ENCODE peak calls at places on chromosome 10, in four cellular contexts. H, F, Z and T are unnamed samples.

GRCh38 chr10:78025685-78026364 is 3.5 kb downstream of the POLR3A start:
- DNase-seq in H (peak), F (no peak), Z (no peak), T (no peak)

GRCh38 chr10:76624470-76624869 is 1013.1 kb downstream of the KCNMA1 start:
- DNase-seq in H (no peak), F (no peak), Z (no peak), T (no peak)

GRCh38 chr10:17622061-17622460 is 4.9 kb upstream of the HACD1 start:
- DNase-seq in H (peak), F (no peak), Z (no peak), T (no peak)

GRCh38 chr10:100749059-100749308 is 3.6 kb downstream of the PAX2 start:
- DNase-seq in H (no peak), F (no peak), Z (peak), T (no peak)

GRCh38 chr10:86155034-86155656 is 211.4 kb downstream of the GRID1 start:
- DNase-seq in H (no peak), F (no peak), Z (no peak), T (no peak)

GRCh38 chr10:30463944-30464451 is 30.0 kb downstream of the MAP3K8 start:
- DNase-seq in H (peak), F (no peak), Z (no peak), T (peak)

GRCh38 chr10:124665980-124666379 is 78.2 kb downstream of the FAM53B start:
- DNase-seq in H (no peak), F (no peak), Z (no peak), T (peak)

GRCh38 chr10:51230828-51231227 is 156.5 kb downstream of the PRKG1 start:
- DNase-seq in H (no peak), F (no peak), Z (no peak), T (no peak)

GRCh38 chr10:1464866-1465265 is 272.5 kb downstream of the ADARB2 start:
- DNase-seq in H (no peak), F (no peak), Z (no peak), T (no peak)

GRCh38 chr10:38094158-38094922 is at the start of gene ZNF37A:
- DNase-seq in H (peak), F (peak), Z (peak), T (peak)

GRCh38 chr10:78475501-78475900 is 441.8 kb downstream of the RPS24 start:
- DNase-seq in H (peak), F (no peak), Z (no peak), T (no peak)

GRCh38 chr10:6871128-6871527 is 291.1 kb upstream of the PRKCQ start:
- DNase-seq in H (no peak), F (no peak), Z (no peak), T (no peak)

GRCh38 chr10:72009062-72009429 is 44.9 kb downstream of the CHST3 start:
- DNase-seq in H (no peak), F (no peak), Z (no peak), T (peak)

GRCh38 chr10:32943395-32943794 is 14.6 kb downstream of the ITGB1 start:
- DNase-seq in H (no peak), F (no peak), Z (no peak), T (no peak)
- H3K4me3 ChIP-seq in H (no peak), F (no peak), Z (no peak), T (no peak)

DNA sequence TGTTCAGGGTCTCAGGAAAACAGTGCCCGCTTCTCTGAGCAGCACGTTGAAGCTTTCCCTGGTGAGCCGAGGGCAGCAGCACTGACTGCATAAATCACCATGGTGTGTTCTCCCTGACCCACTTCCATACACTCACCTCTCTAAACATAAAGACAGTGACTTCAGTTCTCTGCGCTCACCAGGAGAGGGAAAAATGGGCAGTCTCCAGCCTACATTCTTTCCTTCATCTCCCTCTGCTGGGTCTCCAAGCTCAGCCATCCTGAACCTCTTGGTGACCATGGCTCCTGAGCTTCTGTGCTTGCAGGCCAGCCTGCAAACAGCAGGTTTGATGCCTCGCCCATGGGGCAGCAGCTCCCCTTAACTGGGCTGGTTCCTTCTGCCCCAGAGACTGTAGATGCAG is 236.6 kb upstream of the ZNF32 start:
- DNase-seq in H (no peak), F (peak), Z (no peak), T (no peak)
- H4K8ac ChIP-seq in H (peak), F (no peak), Z (no peak), T (no peak)

DNA sequence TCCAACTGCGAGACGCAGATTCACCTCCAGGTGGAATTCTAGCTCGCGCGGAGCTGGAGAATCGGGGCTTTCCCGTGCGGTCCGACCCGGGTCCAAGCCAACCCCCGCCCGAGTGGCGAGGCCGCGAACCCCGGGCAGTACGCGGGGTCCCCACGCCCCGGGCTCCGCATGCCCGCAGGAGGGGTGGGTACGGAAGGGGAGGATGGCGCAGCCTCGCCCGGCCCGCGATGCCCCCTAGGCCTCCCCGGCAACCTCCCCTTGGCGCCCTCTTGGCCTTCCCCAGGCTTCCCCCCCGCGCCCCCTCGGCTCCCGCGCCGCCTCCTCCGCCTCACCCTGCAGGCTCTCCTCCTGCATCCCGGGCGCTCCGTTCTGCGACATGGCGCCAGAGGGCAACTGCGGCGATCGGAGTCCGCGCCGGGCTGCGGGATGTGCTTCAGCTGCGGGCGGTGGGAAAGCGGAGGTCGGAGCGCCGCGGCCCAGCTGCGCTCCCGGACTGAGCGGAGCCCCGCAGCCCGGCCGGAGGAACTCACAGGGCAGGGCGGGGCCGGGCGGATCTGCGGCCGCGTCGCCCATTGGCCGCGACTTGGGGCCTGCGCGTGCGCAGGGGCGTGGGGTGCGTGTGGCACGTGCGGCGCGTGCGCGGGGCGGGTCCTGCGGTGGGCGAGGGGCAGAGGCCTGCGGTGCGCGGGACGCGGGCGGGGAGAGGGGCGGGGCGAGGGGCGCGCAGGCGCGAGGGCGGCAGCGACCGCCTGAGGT is at the start of gene BNIP3:
- DNase-seq in H (peak), F (peak), Z (peak), T (peak)
- H4K91ac ChIP-seq in H (peak), F (peak), Z (no peak), T (peak)

DNA sequence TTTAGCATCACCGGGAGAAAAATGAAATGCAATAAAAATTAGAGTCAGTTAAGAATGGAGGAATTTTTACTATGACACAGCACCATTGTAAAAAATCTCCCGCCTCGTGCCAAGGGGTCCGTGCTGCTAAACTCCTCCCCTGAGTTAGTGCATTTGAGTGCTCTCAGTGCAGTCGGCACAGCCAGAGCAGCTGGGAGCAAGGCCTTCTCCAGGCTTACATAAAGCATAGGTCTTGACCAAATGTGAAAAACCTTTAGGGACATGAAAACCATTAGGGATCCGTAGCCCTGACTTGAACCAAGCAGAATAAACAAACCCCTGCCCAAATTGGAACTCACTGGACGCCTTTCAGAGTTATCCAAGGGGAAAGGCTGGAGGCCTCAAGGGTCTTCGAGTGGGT is 152.6 kb downstream of the PLCE1 start:
- DNase-seq in H (no peak), F (no peak), Z (no peak), T (no peak)
- H3K4me3 ChIP-seq in H (no peak), F (no peak), Z (no peak), T (no peak)

GRCh38 chr10:52434734-52435133 is 120.7 kb downstream of the DKK1 start:
- DNase-seq in H (no peak), F (no peak), Z (no peak), T (no peak)
- H4K8ac ChIP-seq in H (no peak), F (no peak), Z (no peak), T (no peak)

DNA sequence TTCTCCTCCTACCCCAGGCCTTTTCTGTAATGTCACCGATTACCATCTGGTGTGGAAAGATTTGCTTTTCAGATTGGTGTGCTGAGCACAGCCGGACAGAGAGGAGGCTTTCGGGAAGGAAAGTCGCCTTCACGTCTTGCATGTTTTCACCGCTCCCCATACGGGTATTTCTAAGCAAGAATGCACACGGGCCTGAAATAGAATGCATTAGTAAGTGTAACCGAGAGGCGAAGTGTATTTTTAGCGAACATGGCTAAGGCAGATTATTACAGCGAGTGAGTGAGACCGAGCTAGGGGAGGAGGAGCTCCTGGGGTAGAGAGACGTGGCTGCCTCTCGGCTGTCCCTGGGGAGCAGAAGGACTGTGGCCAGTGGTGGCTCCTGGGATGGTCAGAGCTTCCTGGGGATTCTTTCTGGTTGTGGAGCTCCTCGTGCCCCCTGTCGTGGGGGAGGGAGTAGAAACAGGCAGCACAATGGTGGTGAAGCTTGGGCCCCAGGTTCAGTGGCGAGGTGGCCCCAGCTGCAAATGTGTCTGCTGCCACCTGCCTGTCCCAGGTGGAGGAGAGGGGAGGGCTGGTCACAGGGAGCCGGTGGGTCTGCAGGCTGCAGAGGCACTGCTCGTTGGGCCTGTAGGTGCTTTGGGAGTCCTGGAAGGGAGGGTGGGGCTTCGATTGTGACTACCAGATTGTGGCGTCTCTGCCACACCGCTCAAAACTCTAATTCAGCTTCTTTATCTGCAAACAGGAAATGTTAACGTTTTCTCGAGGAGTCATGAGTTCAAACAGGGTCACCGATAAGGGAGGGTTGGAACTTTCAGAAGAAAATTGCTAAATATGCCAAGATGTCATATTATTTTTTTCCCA is 135.8 kb downstream of the CAMK1D start:
- DNase-seq in H (no peak), F (peak), Z (no peak), T (peak)
- H4K91ac ChIP-seq in H (no peak), F (no peak), Z (no peak), T (no peak)

GRCh38 chr10:61899045-61899444 is 2.5 kb upstream of the ARID5B start:
- DNase-seq in H (peak), F (no peak), Z (no peak), T (no peak)

GRCh38 chr10:61897671-61898434 is 3.6 kb upstream of the ARID5B start:
- DNase-seq in H (peak), F (no peak), Z (no peak), T (peak)

GRCh38 chr10:61896854-61897661 is 4.4 kb upstream of the ARID5B start:
- DNase-seq in H (peak), F (peak), Z (peak), T (peak)

GRCh38 chr10:61899663-61899996 is 1.9 kb upstream of the ARID5B start:
- DNase-seq in H (no peak), F (no peak), Z (no peak), T (no peak)

GRCh38 chr10:61898435-61898778 is 3.1 kb upstream of the ARID5B start:
- DNase-seq in H (no peak), F (no peak), Z (no peak), T (no peak)
- H3K4me3 ChIP-seq in H (no peak), F (no peak), Z (no peak), T (no peak)